ENCODE peak calls at places on chromosome 20, in six cellular contexts. S is activated CD4-positive, alpha-beta T cell treated with anti-CD3 and anti-CD28 coated beads for 48 hours; N is stimulated activated CD4-positive, alpha-beta T cell treated with anti-CD3 and anti-CD28 coated beads, Interleukin-1b, Interleukin-23, amount 100 ng/mL, for 48 hours; V is T-helper 1 cell; B is NCI-H1694 treated with DMSO at 0.1 percent for 48 hours; E is transverse colon. Q is an unnamed sample.

GRCh38 chr20:7113577-7114466 is 346.3 kb downstream of the BMP2 start:
- DNase-seq in S (no peak), N (no peak), V (no peak), B (peak), E (no peak), Q (peak)

GRCh38 chr20:31821427-31821826 is 2.3 kb downstream of the MYLK2 start:
- DNase-seq in S (no peak), N (no peak), V (no peak), B (no peak), E (no peak), Q (no peak)

GRCh38 chr20:15515706-15516105 is 1057.5 kb downstream of the KIF16B start:
- DNase-seq in S (no peak), N (no peak), V (no peak), B (no peak), E (no peak), Q (no peak)

GRCh38 chr20:61524956-61525666 is 273.1 kb downstream of the CDH4 start:
- DNase-seq in S (no peak), N (no peak), V (no peak), B (no peak), E (no peak), Q (no peak)

GRCh38 chr20:58710481-58711265 is 18.1 kb downstream of the NPEPL1 start:
- DNase-seq in S (peak), N (no peak), V (no peak), B (no peak), E (peak), Q (no peak)

GRCh38 chr20:49306903-49307336 is 29.1 kb upstream of the ZNFX1 start:
- DNase-seq in S (no peak), N (no peak), V (no peak), B (no peak), E (no peak), Q (no peak)

GRCh38 chr20:21104921-21105320 is 1.2 kb downstream of the LINC00237 start:
- DNase-seq in S (no peak), N (no peak), V (no peak), B (no peak), E (no peak), Q (no peak)

GRCh38 chr20:11686900-11687543 is 230.7 kb upstream of the BTBD3 start:
- DNase-seq in S (no peak), N (no peak), V (no peak), B (no peak), E (peak), Q (no peak)

GRCh38 chr20:49792611-49793010 is 20.0 kb upstream of the SLC9A8 start:
- DNase-seq in S (no peak), N (no peak), V (no peak), B (no peak), E (no peak), Q (no peak)

GRCh38 chr20:47379433-47380150 is 23.1 kb upstream of the ZMYND8 start:
- DNase-seq in S (no peak), N (no peak), V (no peak), B (no peak), E (no peak), Q (no peak)

GRCh38 chr20:23318347-23318746 is 32.2 kb upstream of the NXT1 start:
- DNase-seq in S (no peak), N (no peak), V (no peak), B (no peak), E (no peak), Q (no peak)

Q was measured in activated CD8-positive, alpha-beta T cell treated with anti-CD3 and anti-CD28 coated beads for 36 hours.